ENCODE peak calls at places on chromosomes 13 and 19, in five cellular contexts. B is CD4-positive, alpha-beta T cell; S is GM23338; Y is GM10248; D is A549. O is an unnamed sample.

GRCh38 chr13:66578305-66578704 is 651.8 kb downstream of the PCDH9 start:
- DNase-seq in B (no peak), S (no peak), Y (no peak), D (no peak), O (no peak)

GRCh38 chr13:112510002-112510780 is 77.8 kb downstream of the TUBGCP3 start:
- DNase-seq in B (no peak), S (peak), Y (peak), D (peak), O (no peak)

GRCh38 chr19:28445826-28446225 is 767.1 kb downstream of the UQCRFS1 start:
- DNase-seq in B (no peak), S (peak), Y (no peak), D (no peak), O (no peak)

GRCh38 chr19:6663236-6664187 is 6.4 kb downstream of the TNFSF14 start:
- DNase-seq in B (no peak), S (no peak), Y (no peak), D (no peak), O (no peak)

GRCh38 chr13:41352935-41353801 is 42.1 kb downstream of the NAA16 start:
- DNase-seq in B (peak), S (peak), Y (peak), D (peak), O (peak)

GRCh38 chr19:13463296-13463695 is 43.0 kb downstream of the CACNA1A start:
- DNase-seq in B (no peak), S (peak), Y (no peak), D (no peak), O (peak)

GRCh38 chr19:35816846-35817245 is 4.2 kb upstream of the PRODH2 start:
- DNase-seq in B (no peak), S (no peak), Y (no peak), D (no peak), O (no peak)

GRCh38 chr13:24215007-24215633 is 54.6 kb downstream of the SPATA13 start:
- DNase-seq in B (no peak), S (no peak), Y (no peak), D (no peak), O (no peak)

GRCh38 chr13:57137631-57138030 is 3.1 kb upstream of the PRR20A start:
- DNase-seq in B (no peak), S (no peak), Y (no peak), D (no peak), O (no peak)

GRCh38 chr13:59364508-59365187 is 799.1 kb downstream of the DIAPH3 start:
- DNase-seq in B (no peak), S (peak), Y (no peak), D (peak), O (no peak)

GRCh38 chr13:29359181-29359580 is 236.3 kb downstream of the SLC7A1 start:
- DNase-seq in B (no peak), S (peak), Y (no peak), D (no peak), O (no peak)

GRCh38 chr19:8526345-8527062 is 12.5 kb upstream of the ZNF414 start:
- DNase-seq in B (no peak), S (peak), Y (peak), D (peak), O (peak)

GRCh38 chr13:26965976-26966375 is 205.4 kb upstream of the GPR12 start:
- DNase-seq in B (no peak), S (no peak), Y (no peak), D (no peak), O (no peak)

GRCh38 chr13:25806304-25806974 is 245.4 kb downstream of the SHISA2 start:
- DNase-seq in B (no peak), S (no peak), Y (no peak), D (no peak), O (no peak)

GRCh38 chr13:92842145-92842544 is 384.5 kb upstream of the GPC6 start:
- DNase-seq in B (no peak), S (no peak), Y (no peak), D (no peak), O (no peak)

GRCh38 chr13:39835253-39835652 is 179.8 kb downstream of the COG6 start:
- DNase-seq in B (no peak), S (no peak), Y (no peak), D (no peak), O (no peak)

GRCh38 chr13:99308481-99309087 is 1.4 kb upstream of the GPR183 start:
- DNase-seq in B (no peak), S (no peak), Y (no peak), D (no peak), O (no peak)

GRCh38 chr19:31969110-31969509 is 376.3 kb upstream of the ZNF507 start:
- DNase-seq in B (no peak), S (no peak), Y (no peak), D (no peak), O (no peak)

GRCh38 chr19:24099829-24100228 is 12.8 kb downstream of the ZNF254 start:
- DNase-seq in B (no peak), S (no peak), Y (no peak), D (no peak), O (no peak)

GRCh38 chr19:2983351-2984195 is 6.2 kb downstream of the TLE6 start:
- DNase-seq in B (no peak), S (peak), Y (peak), D (no peak), O (peak)

GRCh38 chr19:868458-869244 is 9.2 kb downstream of the CFD start:
- DNase-seq in B (no peak), S (no peak), Y (no peak), D (no peak), O (no peak)

GRCh38 chr19:36210497-36210896 is 4.0 kb downstream of the ZNF565 start:
- DNase-seq in B (no peak), S (no peak), Y (no peak), D (no peak), O (no peak)

GRCh38 chr19:18900700-18901502 is 4.9 kb upstream of the CERS1 start:
- DNase-seq in B (no peak), S (no peak), Y (no peak), D (no peak), O (no peak)

DNA sequence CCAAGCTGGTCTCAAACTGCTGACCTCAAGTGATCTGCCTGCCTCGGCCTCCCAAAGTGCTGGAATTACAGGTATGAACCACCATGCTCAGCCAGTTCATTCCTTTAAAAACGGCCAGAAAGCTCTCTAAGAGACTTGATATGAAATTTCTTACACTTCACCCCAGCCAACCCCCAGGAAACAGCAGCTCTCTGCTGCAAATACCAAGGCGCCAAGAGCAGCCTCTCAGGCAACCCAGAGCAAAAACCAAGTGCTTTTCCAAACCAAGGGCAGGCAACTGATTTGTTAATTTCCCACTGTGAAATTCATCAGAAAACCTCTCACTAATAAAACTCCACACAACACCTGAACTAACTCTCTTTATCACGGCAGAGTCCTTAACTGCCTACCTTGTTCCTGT is 44.9 kb downstream of the LATS2 start:
- DNase-seq in B (no peak), S (no peak), Y (no peak), D (no peak), O (no peak)
- TF ChIP-seq CTCF in B (no peak), S (no peak), Y (no peak), D (no peak), O (no peak)

GRCh38 chr19:45507864-45508680 is 793 bp downstream of the VASP start:
- DNase-seq in B (no peak), S (peak), Y (no peak), D (no peak), O (no peak)
- TF ChIP-seq CTCF in B (no peak), S (no peak), Y (no peak), D (no peak), O (no peak)

GRCh38 chr19:40533508-40533907 is 43.2 kb upstream of the SHKBP1 start:
- DNase-seq in B (no peak), S (peak), Y (no peak), D (peak), O (no peak)
- TF ChIP-seq CTCF in B (no peak), S (peak), Y (no peak), D (peak), O (no peak)

GRCh38 chr19:10554760-10555612 is 10.8 kb downstream of the KRI1 start:
- DNase-seq in B (no peak), S (no peak), Y (no peak), D (no peak), O (no peak)
- TF ChIP-seq CTCF in B (no peak), S (no peak), Y (no peak), D (no peak), O (no peak)

O was measured in mesothelial cell of epicardium.